ENCODE peak calls at places on chromosomes 4 and X, in ten cellular contexts. G, U, E, Q, K, L, Y, M, O and R are unnamed samples.
A peak's percentile ranks its signal among the peaks of the same experiment; 100 is the strongest.

GRCh38 chrX:134364711-134365110 is 95.3 kb upstream of the HPRT1 start:
- DNase-seq in G (no peak), U (no peak), E (peak; percentile 15), Q (no peak), K (no peak), L (no peak), Y (no peak), M (no peak), O (no peak), R (no peak)

GRCh38 chr4:121990489-121990888 is 38.6 kb upstream of the TRPC3 start:
- DNase-seq in G (no peak), U (no peak), E (no peak), Q (no peak), K (no peak), L (no peak), Y (no peak), M (no peak), O (no peak), R (no peak)

GRCh38 chr4:102641796-102642195 is 119.0 kb downstream of the MANBA start:
- DNase-seq in G (no peak), U (no peak), E (no peak), Q (no peak), K (no peak), L (no peak), Y (no peak), M (no peak), O (no peak), R (no peak)

GRCh38 chr4:2301221-2301642 is 39.3 kb upstream of the MXD4 start:
- DNase-seq in G (no peak), U (no peak), E (no peak), Q (no peak), K (no peak), L (no peak), Y (no peak), M (no peak), O (no peak), R (no peak)

GRCh38 chrX:139187738-139188137 is 342.8 kb upstream of the F9 start:
- DNase-seq in G (no peak), U (no peak), E (no peak), Q (no peak), K (no peak), L (no peak), Y (no peak), M (no peak), O (no peak), R (no peak)

GRCh38 chr4:38092701-38093100 is 132.5 kb downstream of the PTTG2 start:
- DNase-seq in G (no peak), U (no peak), E (peak; percentile 66), Q (no peak), K (peak; percentile 42), L (no peak), Y (peak; percentile 47), M (no peak), O (no peak), R (no peak)

GRCh38 chr4:6613676-6614651 is 26.5 kb upstream of the MRFAP1 start:
- DNase-seq in G (no peak), U (no peak), E (no peak), Q (peak; percentile 68), K (no peak), L (no peak), Y (no peak), M (no peak), O (no peak), R (no peak)

GRCh38 chrX:96474357-96475125 is 210.1 kb upstream of the DIAPH2 start:
- DNase-seq in G (no peak), U (no peak), E (peak; percentile 29), Q (no peak), K (peak; percentile 20), L (no peak), Y (no peak), M (no peak), O (no peak), R (no peak)

GRCh38 chrX:77668391-77669237 is 117.4 kb downstream of the ATRX start:
- DNase-seq in G (no peak), U (no peak), E (peak; percentile 50), Q (no peak), K (peak; percentile 9), L (peak; percentile 70), Y (peak; percentile 44), M (no peak), O (no peak), R (no peak)

GRCh38 chr4:1599491-1600210 is 84.5 kb downstream of the FAM53A start:
- DNase-seq in G (peak; percentile 32), U (peak; percentile 52), E (no peak), Q (peak; percentile 67), K (no peak), L (peak; percentile 43), Y (no peak), M (no peak), O (no peak), R (no peak)

GRCh38 chrX:149491812-149492211 is 13.3 kb downstream of the IDS start:
- DNase-seq in G (no peak), U (no peak), E (no peak), Q (no peak), K (no peak), L (no peak), Y (no peak), M (no peak), O (no peak), R (no peak)

GRCh38 chr4:108492816-108493595 is 127.4 kb upstream of the RPL34 start:
- DNase-seq in G (no peak), U (peak; percentile 39), E (peak; percentile 30), Q (peak; percentile 36), K (peak; percentile 5), L (peak; percentile 19), Y (peak; percentile 39), M (no peak), O (no peak), R (no peak)

GRCh38 chr4:3401436-3402171 is 40.2 kb upstream of the HGFAC start:
- DNase-seq in G (no peak), U (no peak), E (no peak), Q (peak; percentile 56), K (no peak), L (no peak), Y (no peak), M (no peak), O (no peak), R (no peak)

DNA sequence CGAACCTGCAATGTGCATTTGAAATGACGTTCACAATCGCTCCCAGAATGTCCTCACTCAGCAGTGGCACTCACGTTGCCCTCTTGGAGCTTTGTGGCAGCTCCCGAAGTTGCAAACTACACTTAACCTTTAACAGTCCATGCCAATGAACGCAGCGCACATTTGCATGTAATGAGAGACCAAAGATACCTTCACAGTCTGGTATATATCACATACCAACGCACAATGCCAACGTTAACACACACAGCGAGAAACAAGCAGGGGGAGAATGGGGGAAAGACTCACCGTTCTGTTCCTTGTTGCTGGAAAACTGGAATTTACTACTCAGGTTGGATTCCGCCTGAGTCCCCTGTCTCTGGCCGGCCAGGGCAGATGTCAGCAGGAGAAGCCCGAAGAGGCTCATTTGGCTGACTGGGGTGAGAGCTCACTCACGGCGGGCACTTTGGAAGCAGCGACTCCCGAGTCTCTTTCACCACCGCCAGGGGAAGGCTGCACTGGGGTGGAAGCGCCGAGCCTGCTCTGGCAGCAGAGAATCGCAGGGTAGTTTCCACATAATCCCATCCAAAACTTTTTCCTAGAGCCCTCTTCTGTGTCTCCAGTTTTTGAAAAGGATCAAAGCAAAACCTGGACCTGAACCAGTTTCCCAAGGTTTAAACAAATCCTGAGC is 965 bp downstream of the PDGFC start:
- DNase-seq in G (peak; percentile 81), U (no peak), E (peak; percentile 82), Q (peak; percentile 90), K (peak; percentile 73), L (no peak), Y (peak; percentile 70), M (no peak), O (peak; percentile 69), R (no peak)
- TF ChIP-seq CTCF in G (peak; percentile 50), U (no peak), E (peak; percentile 51), Q (peak; percentile 17), K (peak; percentile 69), L (no peak), Y (peak; percentile 30), M (no peak), O (no peak), R (no peak)

DNA sequence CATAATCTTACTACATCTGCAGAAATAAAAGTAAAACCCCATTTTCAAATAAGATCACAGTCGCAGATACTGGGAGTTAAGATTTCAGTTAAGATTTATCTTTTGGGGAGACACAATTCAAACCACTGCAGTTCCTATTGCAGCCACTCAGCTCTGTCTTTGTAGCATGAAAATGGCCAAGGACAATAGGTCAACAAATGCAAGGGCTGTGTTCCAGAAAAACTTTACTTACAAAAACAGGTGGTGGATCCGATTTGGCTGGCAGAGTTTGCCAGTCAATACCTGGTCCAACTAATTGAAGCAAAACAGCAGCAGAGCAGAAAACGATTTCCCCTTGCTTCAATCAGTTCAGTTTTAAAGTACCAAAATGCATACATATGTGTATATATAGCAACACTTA is 77.4 kb downstream of the TENM3 start:
- DNase-seq in G (no peak), U (no peak), E (no peak), Q (no peak), K (no peak), L (no peak), Y (no peak), M (no peak), O (no peak), R (no peak)
- H3K4me3 ChIP-seq in G (no peak overlapping the region), U (no peak overlapping the region), E (no peak overlapping the region), Q (no peak overlapping the region), K (no peak overlapping the region), L (no peak overlapping the region), Y (no peak overlapping the region), M (no peak overlapping the region), O (no peak overlapping the region), R (no peak overlapping the region)

DNA sequence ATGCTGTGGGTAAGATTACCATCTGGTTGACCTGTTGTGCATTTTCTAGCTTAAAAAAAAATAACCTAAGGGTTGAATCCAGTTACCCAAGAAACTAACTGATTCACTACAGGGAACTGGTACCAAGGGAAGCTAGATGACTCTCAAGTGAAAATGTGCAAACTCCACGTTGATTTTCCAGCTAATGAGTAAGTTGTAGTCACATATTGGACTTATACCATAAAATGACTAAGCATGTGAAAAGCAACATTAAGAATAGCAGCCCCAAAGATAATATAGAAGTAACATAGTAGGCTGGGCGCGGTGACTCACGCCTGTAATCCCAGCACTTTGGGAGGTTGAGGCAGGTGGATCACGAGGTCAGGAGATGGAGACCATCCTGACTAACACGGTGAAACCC is 270.9 kb downstream of the SPRY1 start:
- DNase-seq in G (no peak), U (no peak), E (peak; percentile 88), Q (no peak), K (peak; percentile 29), L (no peak), Y (peak; percentile 87), M (no peak), O (no peak), R (no peak)
- TF ChIP-seq CTCF in G (no peak), U (no peak), E (no peak), Q (no peak), K (no peak), L (no peak), Y (no peak), M (no peak), O (no peak), R (no peak)

DNA sequence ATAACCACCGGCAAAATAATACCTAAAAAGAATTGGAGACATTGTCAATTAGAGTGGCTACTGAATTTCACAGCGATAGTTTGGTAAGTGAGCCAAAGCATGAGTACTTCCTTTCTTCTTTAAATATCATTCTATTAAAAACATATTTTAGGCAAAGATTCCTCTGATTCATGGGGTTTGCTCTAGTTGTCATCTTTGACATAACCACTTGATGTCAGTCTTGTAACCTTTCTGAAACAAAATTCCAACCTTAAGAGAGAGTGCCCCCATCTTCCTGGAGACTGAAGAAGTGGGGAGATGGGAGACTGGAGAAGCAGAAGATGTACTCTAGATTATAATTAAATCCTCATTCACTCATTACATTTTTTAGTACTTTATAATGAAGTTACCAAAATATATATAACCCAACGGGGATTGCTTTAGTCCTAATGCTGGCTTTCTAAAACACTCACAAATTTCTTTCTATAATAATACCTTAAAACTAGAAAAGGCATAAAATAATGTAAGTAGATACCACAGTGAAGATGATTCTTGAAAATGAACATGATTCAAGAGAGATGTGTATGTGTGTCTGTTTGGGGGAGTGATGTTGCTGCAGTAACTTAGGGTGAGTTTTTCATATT is 96.4 kb downstream of the EMCN start:
- DNase-seq in G (no peak), U (peak; percentile 9), E (peak; percentile 66), Q (no peak), K (peak; percentile 53), L (peak; percentile 31), Y (peak; percentile 30), M (no peak), O (no peak), R (no peak)
- H3K4me3 ChIP-seq in G (peak overlapping the region; percentile 60), U (no peak overlapping the region), E (peak overlapping the region; percentile 32), Q (no peak overlapping the region), K (peak overlapping the region; percentile 33), L (no peak overlapping the region), Y (no peak overlapping the region), M (no peak overlapping the region), O (no peak overlapping the region), R (no peak overlapping the region)